ENCODE peak calls at places on chromosomes 3 and 15, in eight cellular contexts. M, Q, H, J, K, U, B and W are unnamed samples.

GRCh38 chr3:168977696-168978374 is 685.7 kb downstream of the MECOM start:
- DNase-seq in M (no peak), Q (no peak), H (no peak), J (no peak), K (no peak), U (no peak), B (peak), W (no peak)

GRCh38 chr15:48373855-48374421 is 42.7 kb downstream of the DUT start:
- DNase-seq in M (no peak), Q (peak), H (no peak), J (peak), K (no peak), U (no peak), B (peak), W (no peak)

GRCh38 chr15:52879862-52880261 is 89.7 kb upstream of the ONECUT1 start:
- DNase-seq in M (no peak), Q (no peak), H (no peak), J (no peak), K (no peak), U (no peak), B (no peak), W (no peak)

GRCh38 chr3:186152889-186153292 is 44.0 kb upstream of the ETV5 start:
- DNase-seq in M (no peak), Q (peak), H (no peak), J (no peak), K (no peak), U (no peak), B (no peak), W (peak)

GRCh38 chr3:195403841-195404408 is 38.9 kb downstream of the ACAP2 start:
- DNase-seq in M (no peak), Q (no peak), H (no peak), J (no peak), K (no peak), U (no peak), B (no peak), W (no peak)

GRCh38 chr3:43606274-43606673 is 15.5 kb downstream of the ANO10 start:
- DNase-seq in M (no peak), Q (no peak), H (no peak), J (no peak), K (no peak), U (no peak), B (no peak), W (no peak)

GRCh38 chr15:66165856-66166255 is 87.7 kb downstream of the MEGF11 start:
- DNase-seq in M (no peak), Q (no peak), H (no peak), J (no peak), K (no peak), U (no peak), B (no peak), W (no peak)

GRCh38 chr3:182331356-182331755 is 461.9 kb upstream of the ATP11B start:
- DNase-seq in M (no peak), Q (no peak), H (no peak), J (no peak), K (no peak), U (no peak), B (no peak), W (no peak)

GRCh38 chr15:89177633-89178306 is 43.6 kb downstream of the RLBP1 start:
- DNase-seq in M (peak), Q (peak), H (peak), J (peak), K (peak), U (peak), B (peak), W (peak)

GRCh38 chr3:14439501-14440167 is 37.2 kb downstream of the SLC6A6 start:
- DNase-seq in M (peak), Q (peak), H (no peak), J (peak), K (no peak), U (peak), B (peak), W (no peak)

GRCh38 chr3:51988286-51989146 is 5.2 kb downstream of the ACY1 start:
- DNase-seq in M (no peak), Q (no peak), H (no peak), J (no peak), K (no peak), U (no peak), B (no peak), W (no peak)

GRCh38 chr3:414063-414462 is 217.5 kb downstream of the CHL1 start:
- DNase-seq in M (peak), Q (no peak), H (no peak), J (no peak), K (peak), U (no peak), B (no peak), W (no peak)

GRCh38 chr3:30751610-30752299 is 142.7 kb downstream of the GADL1 start:
- DNase-seq in M (peak), Q (peak), H (peak), J (no peak), K (peak), U (peak), B (peak), W (peak)

GRCh38 chr3:27791956-27792355 is 69.8 kb upstream of the EOMES start:
- DNase-seq in M (no peak), Q (no peak), H (no peak), J (no peak), K (no peak), U (no peak), B (no peak), W (no peak)

GRCh38 chr15:60010467-60011257 is 6.6 kb downstream of the FOXB1 start:
- DNase-seq in M (no peak), Q (no peak), H (no peak), J (no peak), K (no peak), U (no peak), B (no peak), W (no peak)

GRCh38 chr3:126170073-126170916 is 10.1 kb downstream of the ALDH1L1 start:
- DNase-seq in M (no peak), Q (no peak), H (no peak), J (no peak), K (no peak), U (no peak), B (no peak), W (no peak)

GRCh38 chr3:42718338-42718737 is 15.7 kb upstream of the HHATL start:
- DNase-seq in M (no peak), Q (no peak), H (no peak), J (no peak), K (no peak), U (no peak), B (no peak), W (no peak)

GRCh38 chr3:193787496-193787870 is 194.5 kb downstream of the OPA1 start:
- DNase-seq in M (no peak), Q (no peak), H (no peak), J (no peak), K (no peak), U (no peak), B (no peak), W (no peak)

GRCh38 chr15:84929795-84930371 is 45.4 kb downstream of the SLC28A1 start:
- DNase-seq in M (peak), Q (peak), H (no peak), J (no peak), K (peak), U (peak), B (peak), W (no peak)

GRCh38 chr3:193656878-193657282 is 63.9 kb downstream of the OPA1 start:
- DNase-seq in M (no peak), Q (no peak), H (no peak), J (no peak), K (no peak), U (no peak), B (no peak), W (no peak)